ENCODE peak calls at places on chromosomes 1 and 21, in eight cellular contexts. One of them, this sample, is unnamed.

GRCh38 chr1:65421341-65422174 is 1.1 kb downstream of the LEPR start:
- DNase-seq in fibroblast of mammary gland: peak
- DNase-seq in kidney epithelial cell: no peak
- DNase-seq in stimulated activated CD8-positive, alpha-beta memory T cell treated with anti-CD3 and anti-CD28 coated beads, Interleukin-4, amount 100 ng/mL, for 1 hour: no peak
- DNase-seq in PC-3: no peak
- DNase-seq in NCI-H345: no peak
- DNase-seq in activated T-helper 1 cell treated with anti-CD3 and anti-CD28 coated beads, Interleukin-2, amount 50 U/mL, for 16 hours: no peak
- DNase-seq in COR-L47: no peak
- DNase-seq in this sample: no peak

GRCh38 chr1:175152006-175152652 is 40.4 kb downstream of the KIAA0040 start:
- DNase-seq in fibroblast of mammary gland: peak
- DNase-seq in kidney epithelial cell: no peak
- DNase-seq in stimulated activated CD8-positive, alpha-beta memory T cell treated with anti-CD3 and anti-CD28 coated beads, Interleukin-4, amount 100 ng/mL, for 1 hour: peak
- DNase-seq in PC-3: peak
- DNase-seq in NCI-H345: peak
- DNase-seq in activated T-helper 1 cell treated with anti-CD3 and anti-CD28 coated beads, Interleukin-2, amount 50 U/mL, for 16 hours: peak
- DNase-seq in COR-L47: no peak
- DNase-seq in this sample: peak

GRCh38 chr1:24925963-24926362 is 4.1 kb downstream of the RUNX3 start:
- DNase-seq in fibroblast of mammary gland: no peak
- DNase-seq in kidney epithelial cell: no peak
- DNase-seq in stimulated activated CD8-positive, alpha-beta memory T cell treated with anti-CD3 and anti-CD28 coated beads, Interleukin-4, amount 100 ng/mL, for 1 hour: no peak
- DNase-seq in PC-3: no peak
- DNase-seq in NCI-H345: no peak
- DNase-seq in activated T-helper 1 cell treated with anti-CD3 and anti-CD28 coated beads, Interleukin-2, amount 50 U/mL, for 16 hours: no peak
- DNase-seq in COR-L47: no peak
- DNase-seq in this sample: no peak

GRCh38 chr1:164838786-164839185 is 279.8 kb downstream of the PBX1 start:
- DNase-seq in fibroblast of mammary gland: no peak
- DNase-seq in kidney epithelial cell: no peak
- DNase-seq in stimulated activated CD8-positive, alpha-beta memory T cell treated with anti-CD3 and anti-CD28 coated beads, Interleukin-4, amount 100 ng/mL, for 1 hour: no peak
- DNase-seq in PC-3: no peak
- DNase-seq in NCI-H345: no peak
- DNase-seq in activated T-helper 1 cell treated with anti-CD3 and anti-CD28 coated beads, Interleukin-2, amount 50 U/mL, for 16 hours: no peak
- DNase-seq in COR-L47: no peak
- DNase-seq in this sample: no peak

GRCh38 chr1:30034105-30034626 is 689.2 kb downstream of the MATN1 start:
- DNase-seq in fibroblast of mammary gland: no peak
- DNase-seq in kidney epithelial cell: no peak
- DNase-seq in stimulated activated CD8-positive, alpha-beta memory T cell treated with anti-CD3 and anti-CD28 coated beads, Interleukin-4, amount 100 ng/mL, for 1 hour: no peak
- DNase-seq in PC-3: no peak
- DNase-seq in NCI-H345: no peak
- DNase-seq in activated T-helper 1 cell treated with anti-CD3 and anti-CD28 coated beads, Interleukin-2, amount 50 U/mL, for 16 hours: no peak
- DNase-seq in COR-L47: no peak
- DNase-seq in this sample: no peak

GRCh38 chr21:32414579-32415358 is 2.3 kb downstream of the EVA1C start:
- DNase-seq in fibroblast of mammary gland: peak
- DNase-seq in kidney epithelial cell: no peak
- DNase-seq in stimulated activated CD8-positive, alpha-beta memory T cell treated with anti-CD3 and anti-CD28 coated beads, Interleukin-4, amount 100 ng/mL, for 1 hour: no peak
- DNase-seq in PC-3: peak
- DNase-seq in NCI-H345: no peak
- DNase-seq in activated T-helper 1 cell treated with anti-CD3 and anti-CD28 coated beads, Interleukin-2, amount 50 U/mL, for 16 hours: no peak
- DNase-seq in COR-L47: peak
- DNase-seq in this sample: no peak

GRCh38 chr1:9111957-9112356 is 16.9 kb downstream of the GPR157 start:
- DNase-seq in fibroblast of mammary gland: no peak
- DNase-seq in kidney epithelial cell: no peak
- DNase-seq in stimulated activated CD8-positive, alpha-beta memory T cell treated with anti-CD3 and anti-CD28 coated beads, Interleukin-4, amount 100 ng/mL, for 1 hour: no peak
- DNase-seq in PC-3: peak
- DNase-seq in NCI-H345: no peak
- DNase-seq in activated T-helper 1 cell treated with anti-CD3 and anti-CD28 coated beads, Interleukin-2, amount 50 U/mL, for 16 hours: no peak
- DNase-seq in COR-L47: no peak
- DNase-seq in this sample: no peak

GRCh38 chr1:78491311-78492071 is 717 bp downstream of the PTGFR start:
- DNase-seq in fibroblast of mammary gland: peak
- DNase-seq in kidney epithelial cell: peak
- DNase-seq in stimulated activated CD8-positive, alpha-beta memory T cell treated with anti-CD3 and anti-CD28 coated beads, Interleukin-4, amount 100 ng/mL, for 1 hour: no peak
- DNase-seq in PC-3: peak
- DNase-seq in NCI-H345: peak
- DNase-seq in activated T-helper 1 cell treated with anti-CD3 and anti-CD28 coated beads, Interleukin-2, amount 50 U/mL, for 16 hours: no peak
- DNase-seq in COR-L47: no peak
- DNase-seq in this sample: peak

GRCh38 chr1:183023146-183023600 is at the start of gene LAMC1:
- DNase-seq in fibroblast of mammary gland: peak
- DNase-seq in kidney epithelial cell: no peak
- DNase-seq in stimulated activated CD8-positive, alpha-beta memory T cell treated with anti-CD3 and anti-CD28 coated beads, Interleukin-4, amount 100 ng/mL, for 1 hour: no peak
- DNase-seq in PC-3: peak
- DNase-seq in NCI-H345: peak
- DNase-seq in activated T-helper 1 cell treated with anti-CD3 and anti-CD28 coated beads, Interleukin-2, amount 50 U/mL, for 16 hours: no peak
- DNase-seq in COR-L47: peak
- DNase-seq in this sample: peak

GRCh38 chr1:30693820-30694219 is 29.6 kb downstream of the MATN1 start:
- DNase-seq in fibroblast of mammary gland: no peak
- DNase-seq in kidney epithelial cell: no peak
- DNase-seq in stimulated activated CD8-positive, alpha-beta memory T cell treated with anti-CD3 and anti-CD28 coated beads, Interleukin-4, amount 100 ng/mL, for 1 hour: no peak
- DNase-seq in PC-3: no peak
- DNase-seq in NCI-H345: no peak
- DNase-seq in activated T-helper 1 cell treated with anti-CD3 and anti-CD28 coated beads, Interleukin-2, amount 50 U/mL, for 16 hours: no peak
- DNase-seq in COR-L47: no peak
- DNase-seq in this sample: no peak

GRCh38 chr1:225388372-225388771 is 39.5 kb downstream of the LBR start:
- DNase-seq in fibroblast of mammary gland: peak
- DNase-seq in kidney epithelial cell: no peak
- DNase-seq in stimulated activated CD8-positive, alpha-beta memory T cell treated with anti-CD3 and anti-CD28 coated beads, Interleukin-4, amount 100 ng/mL, for 1 hour: no peak
- DNase-seq in PC-3: no peak
- DNase-seq in NCI-H345: no peak
- DNase-seq in activated T-helper 1 cell treated with anti-CD3 and anti-CD28 coated beads, Interleukin-2, amount 50 U/mL, for 16 hours: no peak
- DNase-seq in COR-L47: no peak
- DNase-seq in this sample: no peak

GRCh38 chr1:204725821-204726448 is 40.4 kb upstream of the LRRN2 start:
- DNase-seq in fibroblast of mammary gland: no peak
- DNase-seq in kidney epithelial cell: no peak
- DNase-seq in stimulated activated CD8-positive, alpha-beta memory T cell treated with anti-CD3 and anti-CD28 coated beads, Interleukin-4, amount 100 ng/mL, for 1 hour: no peak
- DNase-seq in PC-3: peak
- DNase-seq in NCI-H345: peak
- DNase-seq in activated T-helper 1 cell treated with anti-CD3 and anti-CD28 coated beads, Interleukin-2, amount 50 U/mL, for 16 hours: no peak
- DNase-seq in COR-L47: no peak
- DNase-seq in this sample: peak

GRCh38 chr21:46115441-46116188 is 17.7 kb downstream of the COL6A2 start:
- DNase-seq in fibroblast of mammary gland: peak
- DNase-seq in kidney epithelial cell: no peak
- DNase-seq in stimulated activated CD8-positive, alpha-beta memory T cell treated with anti-CD3 and anti-CD28 coated beads, Interleukin-4, amount 100 ng/mL, for 1 hour: no peak
- DNase-seq in PC-3: no peak
- DNase-seq in NCI-H345: no peak
- DNase-seq in activated T-helper 1 cell treated with anti-CD3 and anti-CD28 coated beads, Interleukin-2, amount 50 U/mL, for 16 hours: no peak
- DNase-seq in COR-L47: no peak
- DNase-seq in this sample: no peak

GRCh38 chr1:25184011-25184762 is 48.1 kb downstream of the SYF2 start:
- DNase-seq in fibroblast of mammary gland: no peak
- DNase-seq in kidney epithelial cell: no peak
- DNase-seq in stimulated activated CD8-positive, alpha-beta memory T cell treated with anti-CD3 and anti-CD28 coated beads, Interleukin-4, amount 100 ng/mL, for 1 hour: no peak
- DNase-seq in PC-3: no peak
- DNase-seq in NCI-H345: no peak
- DNase-seq in activated T-helper 1 cell treated with anti-CD3 and anti-CD28 coated beads, Interleukin-2, amount 50 U/mL, for 16 hours: no peak
- DNase-seq in COR-L47: no peak
- DNase-seq in this sample: no peak

GRCh38 chr1:20366076-20366765 is 75.5 kb downstream of the VWA5B1 start:
- DNase-seq in fibroblast of mammary gland: peak
- DNase-seq in kidney epithelial cell: no peak
- DNase-seq in stimulated activated CD8-positive, alpha-beta memory T cell treated with anti-CD3 and anti-CD28 coated beads, Interleukin-4, amount 100 ng/mL, for 1 hour: no peak
- DNase-seq in PC-3: peak
- DNase-seq in NCI-H345: peak
- DNase-seq in activated T-helper 1 cell treated with anti-CD3 and anti-CD28 coated beads, Interleukin-2, amount 50 U/mL, for 16 hours: no peak
- DNase-seq in COR-L47: peak
- DNase-seq in this sample: no peak

GRCh38 chr1:210321131-210321530 is 7.6 kb upstream of the HHAT start:
- DNase-seq in fibroblast of mammary gland: no peak
- DNase-seq in kidney epithelial cell: no peak
- DNase-seq in stimulated activated CD8-positive, alpha-beta memory T cell treated with anti-CD3 and anti-CD28 coated beads, Interleukin-4, amount 100 ng/mL, for 1 hour: no peak
- DNase-seq in PC-3: no peak
- DNase-seq in NCI-H345: peak
- DNase-seq in activated T-helper 1 cell treated with anti-CD3 and anti-CD28 coated beads, Interleukin-2, amount 50 U/mL, for 16 hours: no peak
- DNase-seq in COR-L47: no peak
- DNase-seq in this sample: no peak

GRCh38 chr1:24203404-24203803 is 16.3 kb upstream of the IFNLR1 start:
- DNase-seq in fibroblast of mammary gland: no peak
- DNase-seq in kidney epithelial cell: no peak
- DNase-seq in stimulated activated CD8-positive, alpha-beta memory T cell treated with anti-CD3 and anti-CD28 coated beads, Interleukin-4, amount 100 ng/mL, for 1 hour: no peak
- DNase-seq in PC-3: peak
- DNase-seq in NCI-H345: no peak
- DNase-seq in activated T-helper 1 cell treated with anti-CD3 and anti-CD28 coated beads, Interleukin-2, amount 50 U/mL, for 16 hours: no peak
- DNase-seq in COR-L47: no peak
- DNase-seq in this sample: no peak

GRCh38 chr1:222021124-222021523 is 279.2 kb upstream of the DUSP10 start:
- DNase-seq in fibroblast of mammary gland: peak
- DNase-seq in kidney epithelial cell: no peak
- DNase-seq in stimulated activated CD8-positive, alpha-beta memory T cell treated with anti-CD3 and anti-CD28 coated beads, Interleukin-4, amount 100 ng/mL, for 1 hour: no peak
- DNase-seq in PC-3: no peak
- DNase-seq in NCI-H345: no peak
- DNase-seq in activated T-helper 1 cell treated with anti-CD3 and anti-CD28 coated beads, Interleukin-2, amount 50 U/mL, for 16 hours: no peak
- DNase-seq in COR-L47: no peak
- DNase-seq in this sample: no peak

GRCh38 chr1:116889417-116889816 is 20.3 kb upstream of the PTGFRN start:
- DNase-seq in fibroblast of mammary gland: no peak
- DNase-seq in kidney epithelial cell: no peak
- DNase-seq in stimulated activated CD8-positive, alpha-beta memory T cell treated with anti-CD3 and anti-CD28 coated beads, Interleukin-4, amount 100 ng/mL, for 1 hour: no peak
- DNase-seq in PC-3: no peak
- DNase-seq in NCI-H345: no peak
- DNase-seq in activated T-helper 1 cell treated with anti-CD3 and anti-CD28 coated beads, Interleukin-2, amount 50 U/mL, for 16 hours: no peak
- DNase-seq in COR-L47: no peak
- DNase-seq in this sample: no peak

GRCh38 chr1:153540394-153541361 is at the start of gene S100A5:
- DNase-seq in fibroblast of mammary gland: peak
- DNase-seq in kidney epithelial cell: peak
- DNase-seq in stimulated activated CD8-positive, alpha-beta memory T cell treated with anti-CD3 and anti-CD28 coated beads, Interleukin-4, amount 100 ng/mL, for 1 hour: no peak
- DNase-seq in PC-3: peak
- DNase-seq in NCI-H345: no peak
- DNase-seq in activated T-helper 1 cell treated with anti-CD3 and anti-CD28 coated beads, Interleukin-2, amount 50 U/mL, for 16 hours: no peak
- DNase-seq in COR-L47: no peak
- DNase-seq in this sample: no peak

GRCh38 chr1:59976194-59977074 is 49.9 kb upstream of the CYP2J2 start:
- DNase-seq in fibroblast of mammary gland: peak
- DNase-seq in kidney epithelial cell: no peak
- DNase-seq in stimulated activated CD8-positive, alpha-beta memory T cell treated with anti-CD3 and anti-CD28 coated beads, Interleukin-4, amount 100 ng/mL, for 1 hour: peak
- DNase-seq in PC-3: peak
- DNase-seq in NCI-H345: peak
- DNase-seq in activated T-helper 1 cell treated with anti-CD3 and anti-CD28 coated beads, Interleukin-2, amount 50 U/mL, for 16 hours: peak
- DNase-seq in COR-L47: peak
- DNase-seq in this sample: peak

GRCh38 chr1:26353210-26353859 is 595 bp downstream of the CRYBG2 start:
- DNase-seq in fibroblast of mammary gland: no peak
- DNase-seq in kidney epithelial cell: no peak
- DNase-seq in stimulated activated CD8-positive, alpha-beta memory T cell treated with anti-CD3 and anti-CD28 coated beads, Interleukin-4, amount 100 ng/mL, for 1 hour: no peak
- DNase-seq in PC-3: peak
- DNase-seq in NCI-H345: no peak
- DNase-seq in activated T-helper 1 cell treated with anti-CD3 and anti-CD28 coated beads, Interleukin-2, amount 50 U/mL, for 16 hours: no peak
- DNase-seq in COR-L47: peak
- DNase-seq in this sample: no peak

GRCh38 chr21:46634966-46635323 is 529 bp upstream of the PRMT2 start:
- DNase-seq in fibroblast of mammary gland: peak
- DNase-seq in kidney epithelial cell: peak
- DNase-seq in stimulated activated CD8-positive, alpha-beta memory T cell treated with anti-CD3 and anti-CD28 coated beads, Interleukin-4, amount 100 ng/mL, for 1 hour: no peak
- DNase-seq in PC-3: peak
- DNase-seq in NCI-H345: peak
- DNase-seq in activated T-helper 1 cell treated with anti-CD3 and anti-CD28 coated beads, Interleukin-2, amount 50 U/mL, for 16 hours: no peak
- DNase-seq in COR-L47: peak
- DNase-seq in this sample: no peak

GRCh38 chr1:177800386-177801058 is 169.3 kb downstream of the SEC16B start:
- DNase-seq in fibroblast of mammary gland: peak
- DNase-seq in kidney epithelial cell: peak
- DNase-seq in stimulated activated CD8-positive, alpha-beta memory T cell treated with anti-CD3 and anti-CD28 coated beads, Interleukin-4, amount 100 ng/mL, for 1 hour: no peak
- DNase-seq in PC-3: peak
- DNase-seq in NCI-H345: no peak
- DNase-seq in activated T-helper 1 cell treated with anti-CD3 and anti-CD28 coated beads, Interleukin-2, amount 50 U/mL, for 16 hours: no peak
- DNase-seq in COR-L47: no peak
- DNase-seq in this sample: no peak

GRCh38 chr1:174053826-174054225 is 31.7 kb upstream of the RC3H1 start:
- DNase-seq in fibroblast of mammary gland: no peak
- DNase-seq in kidney epithelial cell: no peak
- DNase-seq in stimulated activated CD8-positive, alpha-beta memory T cell treated with anti-CD3 and anti-CD28 coated beads, Interleukin-4, amount 100 ng/mL, for 1 hour: no peak
- DNase-seq in PC-3: no peak
- DNase-seq in NCI-H345: no peak
- DNase-seq in activated T-helper 1 cell treated with anti-CD3 and anti-CD28 coated beads, Interleukin-2, amount 50 U/mL, for 16 hours: no peak
- DNase-seq in COR-L47: no peak
- DNase-seq in this sample: no peak

GRCh38 chr1:245605480-245606156 is 450.8 kb downstream of the KIF26B start:
- DNase-seq in fibroblast of mammary gland: peak
- DNase-seq in kidney epithelial cell: no peak
- DNase-seq in stimulated activated CD8-positive, alpha-beta memory T cell treated with anti-CD3 and anti-CD28 coated beads, Interleukin-4, amount 100 ng/mL, for 1 hour: no peak
- DNase-seq in PC-3: no peak
- DNase-seq in NCI-H345: no peak
- DNase-seq in activated T-helper 1 cell treated with anti-CD3 and anti-CD28 coated beads, Interleukin-2, amount 50 U/mL, for 16 hours: no peak
- DNase-seq in COR-L47: peak
- DNase-seq in this sample: no peak

GRCh38 chr1:75133754-75134655 is at the start of gene LHX8:
- DNase-seq in fibroblast of mammary gland: no peak
- DNase-seq in kidney epithelial cell: no peak
- DNase-seq in stimulated activated CD8-positive, alpha-beta memory T cell treated with anti-CD3 and anti-CD28 coated beads, Interleukin-4, amount 100 ng/mL, for 1 hour: no peak
- DNase-seq in PC-3: no peak
- DNase-seq in NCI-H345: no peak
- DNase-seq in activated T-helper 1 cell treated with anti-CD3 and anti-CD28 coated beads, Interleukin-2, amount 50 U/mL, for 16 hours: no peak
- DNase-seq in COR-L47: peak
- DNase-seq in this sample: peak

GRCh38 chr1:198162091-198162767 is 5.4 kb downstream of the NEK7 start:
- DNase-seq in fibroblast of mammary gland: no peak
- DNase-seq in kidney epithelial cell: no peak
- DNase-seq in stimulated activated CD8-positive, alpha-beta memory T cell treated with anti-CD3 and anti-CD28 coated beads, Interleukin-4, amount 100 ng/mL, for 1 hour: no peak
- DNase-seq in PC-3: no peak
- DNase-seq in NCI-H345: no peak
- DNase-seq in activated T-helper 1 cell treated with anti-CD3 and anti-CD28 coated beads, Interleukin-2, amount 50 U/mL, for 16 hours: no peak
- DNase-seq in COR-L47: no peak
- DNase-seq in this sample: no peak

GRCh38 chr1:50473513-50473912 is 50.3 kb upstream of the DMRTA2 start:
- DNase-seq in fibroblast of mammary gland: no peak
- DNase-seq in kidney epithelial cell: no peak
- DNase-seq in stimulated activated CD8-positive, alpha-beta memory T cell treated with anti-CD3 and anti-CD28 coated beads, Interleukin-4, amount 100 ng/mL, for 1 hour: no peak
- DNase-seq in PC-3: no peak
- DNase-seq in NCI-H345: no peak
- DNase-seq in activated T-helper 1 cell treated with anti-CD3 and anti-CD28 coated beads, Interleukin-2, amount 50 U/mL, for 16 hours: no peak
- DNase-seq in COR-L47: no peak
- DNase-seq in this sample: no peak